ENCODE peak calls at places on chromosomes 5 and 9, in five cellular contexts. A, Y, Z, H and T are unnamed samples.
A peak's percentile ranks its signal among the peaks of the same experiment; 100 is the strongest.

GRCh38 chr5:40033009-40033408 is 608.2 kb upstream of the DAB2 start:
- DNase-seq in A (no peak), Y (no peak), Z (no peak), H (no peak), T (no peak)

GRCh38 chr9:86274821-86275643 is 7.3 kb downstream of the ISCA1 start:
- DNase-seq in Y (no peak), H (no peak), Z (no peak), A (no peak), T (no peak)

GRCh38 chr5:135069895-135070657 is 36.0 kb upstream of the PITX1 start:
- DNase-seq in A (no peak), Z (no peak), H (no peak), Y (no peak), T (no peak)

GRCh38 chr5:89777758-89778157 is 631.8 kb downstream of the CETN3 start:
- DNase-seq in H (no peak), Y (no peak), A (no peak), Z (no peak), T (no peak)

GRCh38 chr5:68299575-68299974 is 84.0 kb downstream of the PIK3R1 start:
- DNase-seq in A (no peak), Y (no peak), Z (no peak), H (no peak), T (no peak)

GRCh38 chr5:154577449-154577848 is 99.4 kb upstream of the HAND1 start:
- DNase-seq in Z (no peak), Y (no peak), H (no peak), A (no peak), T (no peak)

GRCh38 chr5:16791036-16791705 is 144.9 kb downstream of the MYO10 start:
- DNase-seq in H (no peak), A (peak; percentile 41), Y (no peak), Z (no peak), T (peak; percentile 61)

GRCh38 chr9:110769667-110770066 is 101.1 kb downstream of the MUSK start:
- DNase-seq in H (no peak), Y (no peak), Z (no peak), A (no peak), T (no peak)

GRCh38 chr9:133371261-133371711 is 4.6 kb downstream of the SURF4 start:
- DNase-seq in Z (peak; percentile 34), Y (peak; percentile 83), A (no peak), H (peak; percentile 44), T (no peak)

GRCh38 chr5:35478856-35479682 is 138.6 kb upstream of the SPEF2 start:
- DNase-seq in Y (no peak), H (no peak), Z (no peak), A (no peak), T (peak; percentile 11)

GRCh38 chr5:168096525-168096924 is 194.9 kb upstream of the WWC1 start:
- DNase-seq in H (no peak), A (no peak), Y (no peak), Z (no peak), T (no peak)

GRCh38 chr9:92384373-92384772 is 20.0 kb downstream of the OGN start:
- DNase-seq in Y (no peak), H (no peak), A (no peak), Z (no peak), T (no peak)

GRCh38 chr5:170302729-170303501 is 5.3 kb upstream of the LCP2 start:
- DNase-seq in H (no peak), Z (peak; percentile 26), Y (peak; percentile 72), A (peak; percentile 34), T (peak; percentile 89)

GRCh38 chr9:126625329-126626116 is 11.8 kb downstream of the LMX1B start:
- DNase-seq in H (no peak), A (peak; percentile 66), Y (no peak), Z (no peak), T (peak; percentile 53)

GRCh38 chr5:134132372-134133212 is 18.1 kb downstream of the TCF7 start:
- DNase-seq in A (no peak), Z (peak; percentile 61), Y (peak; percentile 68), H (no peak), T (peak; percentile 84)

GRCh38 chr5:5330723-5331530 is 91.5 kb upstream of the ICE1 start:
- DNase-seq in H (no peak), A (no peak), Y (no peak), Z (no peak), T (no peak)

GRCh38 chr9:132128191-132128590 is 33.7 kb upstream of the NTNG2 start:
- DNase-seq in Y (no peak), H (no peak), A (peak; percentile 29), Z (no peak), T (no peak)

GRCh38 chr9:101915479-101915878 is 177.0 kb upstream of the GRIN3A start:
- DNase-seq in H (no peak), Y (no peak), Z (no peak), A (no peak), T (no peak)

GRCh38 chr9:91078041-91078441 is 276.4 kb downstream of the SYK start:
- DNase-seq in Y (no peak), Z (no peak), A (no peak), H (no peak), T (no peak)

GRCh38 chr5:160353379-160353778 is 17.0 kb downstream of the C1QTNF2 start:
- DNase-seq in A (no peak), Y (no peak), H (no peak), Z (no peak), T (no peak)

GRCh38 chr5:139689631-139690384 is 41.7 kb downstream of the CXXC5 start:
- DNase-seq in Z (no peak), A (peak; percentile 48), Y (no peak), H (no peak), T (peak; percentile 81)

GRCh38 chr9:127384901-127385300 is 12.1 kb upstream of the SLC2A8 start:
- DNase-seq in A (no peak), Z (no peak), H (no peak), Y (no peak), T (no peak)

GRCh38 chr5:150137168-150137957 is 18.3 kb downstream of the PDGFRB start:
- DNase-seq in H (no peak), A (no peak), Z (no peak), Y (no peak), T (no peak)

GRCh38 chr5:68177676-68178075 is 37.9 kb upstream of the PIK3R1 start:
- DNase-seq in Y (no peak), A (no peak), Z (no peak), H (no peak), T (no peak)

GRCh38 chr5:75611324-75612210 is at the start of gene ANKDD1B:
- DNase-seq in A (peak; percentile 64), H (no peak), Z (no peak), Y (no peak), T (peak; percentile 46)

GRCh38 chr9:5886114-5886939 is 4.4 kb upstream of the MLANA start:
- DNase-seq in A (peak; percentile 91), Y (peak; percentile 85), H (peak; percentile 75), Z (peak; percentile 64), T (peak; percentile 84)

GRCh38 chr5:138468133-138468965 is 3.1 kb downstream of the EGR1 start:
- DNase-seq in H (no peak), A (no peak), Y (no peak), Z (no peak), T (no peak)

GRCh38 chr9:117403848-117404247 is 11.0 kb downstream of the ASTN2 start:
- DNase-seq in Y (no peak), Z (no peak), A (no peak), H (no peak), T (no peak)

GRCh38 chr5:125177340-125177739 is 430.9 kb upstream of the ZNF608 start:
- DNase-seq in Y (no peak), H (no peak), Z (no peak), A (no peak), T (no peak)

GRCh38 chr9:118577121-118577520 is 792.1 kb downstream of the BRINP1 start:
- DNase-seq in Z (no peak), H (no peak), A (no peak), Y (no peak), T (no peak)

GRCh38 chr5:134051305-134051704 is 46.5 kb upstream of the VDAC1 start:
- DNase-seq in Z (no peak), H (no peak), A (no peak), Y (no peak), T (no peak)

GRCh38 chr5:107542831-107543231 is 127.9 kb downstream of the EFNA5 start:
- DNase-seq in H (no peak), Z (no peak), A (no peak), Y (no peak), T (no peak)